ENCODE peak calls at places on chromosomes 2 and 18, in four cellular contexts. H, Y, M and D are unnamed samples. For H3K4me1, the result is how much of the 10 kb centered on the place peaks cover.

GRCh38 chr18:44135791-44136190 is 544.9 kb upstream of the SETBP1 start:
- DNase-seq in H (no peak), Y (no peak), M (no peak), D (no peak)

GRCh38 chr2:151862688-151863087 is 34.5 kb upstream of the ARL5A start:
- DNase-seq in H (no peak), Y (no peak), M (no peak), D (no peak)

GRCh38 chr18:39835303-39836030 is 2119.6 kb upstream of the PIK3C3 start:
- DNase-seq in H (no peak), Y (no peak), M (no peak), D (no peak)

GRCh38 chr18:1663879-1664705 is 759.4 kb downstream of the ADCYAP1 start:
- DNase-seq in H (peak), Y (peak), M (peak), D (peak)

GRCh38 chr2:38922389-38922788 is 32.7 kb downstream of the ARHGEF33 start:
- DNase-seq in H (no peak), Y (no peak), M (no peak), D (no peak)

GRCh38 chr2:206028101-206028500 is 57.9 kb downstream of the INO80D start:
- DNase-seq in H (no peak), Y (no peak), M (no peak), D (no peak)

GRCh38 chr2:127768775-127769479 is 42.0 kb downstream of the WDR33 start:
- DNase-seq in H (no peak), Y (no peak), M (no peak), D (no peak)

GRCh38 chr2:201984800-201985525 is 48.7 kb upstream of the FZD7 start:
- DNase-seq in H (no peak), Y (no peak), M (no peak), D (no peak)

GRCh38 chr18:62751341-62751821 is 36.0 kb downstream of the PHLPP1 start:
- DNase-seq in H (no peak), Y (no peak), M (no peak), D (no peak)

GRCh38 chr18:78566720-78567119 is 412.9 kb upstream of the SALL3 start:
- DNase-seq in H (no peak), Y (no peak), M (no peak), D (no peak)

GRCh38 chr2:70861774-70862644 is 26.4 kb upstream of the CD207 start:
- DNase-seq in H (peak), Y (peak), M (peak), D (peak)

GRCh38 chr2:100242891-100243670 is 79.2 kb downstream of the LONRF2 start:
- DNase-seq in H (peak), Y (peak), M (peak), D (no peak)

GRCh38 chr2:9102861-9103662 is 99.6 kb upstream of the MBOAT2 start:
- DNase-seq in H (no peak), Y (no peak), M (no peak), D (peak)

GRCh38 chr2:43087413-43087812 is 139.0 kb downstream of the ZFP36L2 start:
- DNase-seq in H (no peak), Y (no peak), M (no peak), D (no peak)

GRCh38 chr2:144133881-144134280 is 386.0 kb downstream of the ZEB2 start:
- DNase-seq in H (no peak), Y (no peak), M (no peak), D (no peak)

GRCh38 chr2:130911996-130912395 is 75.3 kb downstream of the ARHGEF4 start:
- DNase-seq in H (no peak), Y (no peak), M (no peak), D (no peak)

GRCh38 chr18:37403100-37403781 is 162.4 kb downstream of the CELF4 start:
- DNase-seq in H (peak), Y (no peak), M (peak), D (no peak)

GRCh38 chr18:26215247-26215970 is 10.8 kb upstream of the TAF4B start:
- DNase-seq in H (no peak), Y (no peak), M (no peak), D (no peak)

GRCh38 chr18:48786621-48787522 is 163.9 kb downstream of the SMAD7 start:
- DNase-seq in H (no peak), Y (no peak), M (peak), D (no peak)

GRCh38 chr2:127658641-127659407 is 12.9 kb downstream of the GPR17 start:
- DNase-seq in H (peak), Y (no peak), M (peak), D (no peak)

GRCh38 chr2:28495551-28496284 is at the start of gene PLB1:
- DNase-seq in H (no peak), Y (no peak), M (no peak), D (no peak)

GRCh38 chr2:63698825-63699548 is 110.2 kb downstream of the MDH1 start:
- DNase-seq in H (peak), Y (peak), M (peak), D (peak)

GRCh38 chr18:2325308-2325849 is 245.9 kb downstream of the METTL4 start:
- DNase-seq in H (no peak), Y (no peak), M (no peak), D (no peak)

GRCh38 chr2:23669413-23670244 is 257.3 kb downstream of the ATAD2B start:
- DNase-seq in H (peak), Y (no peak), M (peak), D (no peak)

GRCh38 chr2:26459991-26460612 is 17.8 kb downstream of the OTOF start:
- DNase-seq in H (no peak), Y (no peak), M (no peak), D (no peak)

GRCh38 chr2:100291152-100291970 is 30.9 kb downstream of the LONRF2 start:
- DNase-seq in H (peak), Y (peak), M (no peak), D (peak)

GRCh38 chr18:72160504-72161445 is 383.4 kb downstream of the CBLN2 start:
- DNase-seq in H (no peak), Y (no peak), M (no peak), D (no peak)

GRCh38 chr2:232230557-232230956 is 148.0 kb upstream of the ALPP start:
- DNase-seq in H (no peak), Y (peak), M (no peak), D (no peak)

GRCh38 chr2:12081481-12082210 is 335.2 kb downstream of the LPIN1 start:
- DNase-seq in H (no peak), Y (no peak), M (no peak), D (no peak)

GRCh38 chr2:102618452-102619413 is 620 bp upstream of the SLC9A2 start:
- DNase-seq in H (peak), Y (peak), M (no peak), D (no peak)

GRCh38 chr2:239316562-239317465 is 84.0 kb downstream of the HDAC4 start:
- DNase-seq in H (peak), Y (no peak), M (peak), D (peak)

GRCh38 chr18:32771871-32772499 is 838 bp downstream of the KLHL14 start:
- DNase-seq in H (no peak), Y (no peak), M (no peak), D (no peak)

GRCh38 chr2:9807056-9807455 is 36.2 kb upstream of the TAF1B start:
- DNase-seq in H (no peak), Y (no peak), M (no peak), D (no peak)

GRCh38 chr2:134282638-134283400 is 28.9 kb downstream of the MGAT5 start:
- DNase-seq in H (no peak), Y (no peak), M (no peak), D (no peak)

GRCh38 chr18:13530215-13530878 is 196.0 kb downstream of the FAM210A start:
- DNase-seq in H (no peak), Y (no peak), M (no peak), D (no peak)

GRCh38 chr18:13528739-13529392 is 197.5 kb downstream of the FAM210A start:
- DNase-seq in H (no peak), Y (no peak), M (no peak), D (no peak)

GRCh38 chr18:13531681-13532325 is 194.6 kb downstream of the FAM210A start:
- DNase-seq in H (no peak), Y (no peak), M (no peak), D (no peak)

GRCh38 chr18:13532406-13533075 is 193.8 kb downstream of the FAM210A start:
- DNase-seq in H (no peak), Y (no peak), M (no peak), D (no peak)

DNA sequence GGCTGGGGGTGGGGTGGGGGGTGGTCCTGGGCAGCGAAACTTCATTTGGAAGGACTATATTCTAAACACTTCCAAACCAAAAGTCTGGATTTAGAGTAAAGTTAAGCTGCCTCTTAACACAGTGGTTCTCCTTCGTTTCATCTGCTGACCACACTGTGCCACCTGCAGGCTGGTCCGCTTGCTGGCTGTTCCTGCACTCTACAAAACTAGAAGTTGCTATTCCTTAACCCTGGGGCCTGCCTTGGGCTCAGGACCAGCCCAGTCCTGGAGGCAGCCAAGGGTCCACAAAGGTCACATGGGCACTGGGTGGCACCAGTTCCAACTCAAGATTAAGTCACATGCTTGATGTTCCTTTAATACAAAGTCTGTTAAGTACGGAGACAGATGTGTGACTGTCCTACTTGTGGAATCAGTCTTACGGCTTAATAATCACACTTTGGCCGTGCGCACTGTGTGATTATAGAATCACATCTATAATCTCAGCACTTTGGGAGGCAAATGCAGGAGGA is 195.4 kb downstream of the FAM210A start:
- DNase-seq in H (peak), Y (peak), M (peak), D (peak)
- H3K27ac ChIP-seq in H (no peak), Y (no peak), M (peak), D (no peak)

GRCh38 chr2:224983719-224984388 is 58.4 kb downstream of the DOCK10 start:
- DNase-seq in H (no peak), Y (no peak), M (no peak), D (no peak)
- H3K4me3 ChIP-seq in H (peak), Y (no peak), M (peak), D (peak)

DNA sequence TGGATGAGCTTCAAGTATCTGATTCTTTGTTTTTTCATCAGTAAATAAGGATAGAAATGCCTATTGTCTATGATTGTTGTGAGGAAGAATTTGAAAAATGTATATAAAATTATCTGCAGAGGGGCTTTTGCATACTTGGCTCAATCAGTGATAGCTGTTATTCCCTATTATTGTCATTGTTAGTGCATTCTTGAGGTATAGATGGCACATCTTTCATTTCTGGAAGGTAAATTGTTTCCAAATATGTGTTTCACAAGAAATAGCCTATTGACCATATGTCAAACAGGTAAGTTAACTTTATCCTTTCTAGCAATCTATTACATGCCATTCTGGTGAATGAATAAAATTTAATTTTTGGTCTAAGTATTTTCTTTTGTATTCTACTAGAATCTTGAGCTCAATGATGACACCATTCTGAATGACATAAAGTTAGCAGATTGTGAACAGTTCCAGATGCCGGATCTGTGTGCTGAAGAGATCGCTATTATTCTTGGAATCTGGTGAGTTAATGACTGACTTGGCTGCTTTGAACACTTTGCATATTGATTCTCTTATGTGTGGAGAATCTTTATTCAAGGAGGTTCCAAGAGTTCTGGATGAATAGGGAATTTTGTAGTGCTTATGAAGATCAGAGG is 44.2 kb downstream of the TTC27 start:
- DNase-seq in H (no peak), Y (no peak), M (no peak), D (no peak)
- H3K4me1 ChIP-seq in H (under half), Y (under half), M (under half), D (under half)

GRCh38 chr2:158498043-158498748 is 41.4 kb downstream of the PKP4 start:
- DNase-seq in H (no peak), Y (no peak), M (no peak), D (no peak)

GRCh38 chr2:158498749-158499136 is 42.0 kb downstream of the PKP4 start:
- DNase-seq in H (no peak), Y (no peak), M (no peak), D (no peak)

GRCh38 chr2:158495175-158495574 is 38.4 kb downstream of the PKP4 start:
- DNase-seq in H (no peak), Y (no peak), M (no peak), D (no peak)

GRCh38 chr2:158497486-158497885 is 40.7 kb downstream of the PKP4 start:
- DNase-seq in H (no peak), Y (no peak), M (no peak), D (no peak)

DNA sequence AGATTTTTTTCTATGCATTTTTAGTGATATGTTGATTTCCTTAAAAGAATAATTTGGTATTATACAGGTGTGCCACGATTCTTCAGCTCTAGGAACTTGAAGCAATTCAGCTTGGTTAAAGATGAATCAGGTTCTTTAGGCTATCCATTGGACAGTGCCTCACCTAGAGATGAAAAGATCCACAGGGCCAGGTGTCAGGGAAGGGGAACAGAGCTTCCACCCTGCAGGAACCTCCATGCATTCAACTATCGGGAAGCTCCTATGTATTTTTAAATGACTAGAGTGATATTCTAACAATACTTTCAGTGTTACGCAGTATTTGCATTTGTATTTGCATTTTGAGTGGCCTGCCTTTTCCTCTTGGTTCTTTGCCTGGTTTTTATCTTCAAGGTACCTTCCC is 40.2 kb downstream of the PKP4 start:
- DNase-seq in H (no peak), Y (no peak), M (no peak), D (no peak)
- H3K27ac ChIP-seq in H (no peak), Y (no peak), M (no peak), D (no peak)

GRCh38 chr2:174012347-174013309 is 47.5 kb upstream of the SP3 start:
- DNase-seq in H (peak), Y (no peak), M (peak), D (no peak)

GRCh38 chr2:174015428-174015827 is 50.3 kb upstream of the SP3 start:
- DNase-seq in H (no peak), Y (no peak), M (no peak), D (no peak)

GRCh38 chr2:174014699-174015070 is 49.5 kb upstream of the SP3 start:
- DNase-seq in H (no peak), Y (no peak), M (no peak), D (no peak)

GRCh38 chr2:174013310-174013751 is 48.2 kb upstream of the SP3 start:
- DNase-seq in H (peak), Y (no peak), M (peak), D (no peak)

DNA sequence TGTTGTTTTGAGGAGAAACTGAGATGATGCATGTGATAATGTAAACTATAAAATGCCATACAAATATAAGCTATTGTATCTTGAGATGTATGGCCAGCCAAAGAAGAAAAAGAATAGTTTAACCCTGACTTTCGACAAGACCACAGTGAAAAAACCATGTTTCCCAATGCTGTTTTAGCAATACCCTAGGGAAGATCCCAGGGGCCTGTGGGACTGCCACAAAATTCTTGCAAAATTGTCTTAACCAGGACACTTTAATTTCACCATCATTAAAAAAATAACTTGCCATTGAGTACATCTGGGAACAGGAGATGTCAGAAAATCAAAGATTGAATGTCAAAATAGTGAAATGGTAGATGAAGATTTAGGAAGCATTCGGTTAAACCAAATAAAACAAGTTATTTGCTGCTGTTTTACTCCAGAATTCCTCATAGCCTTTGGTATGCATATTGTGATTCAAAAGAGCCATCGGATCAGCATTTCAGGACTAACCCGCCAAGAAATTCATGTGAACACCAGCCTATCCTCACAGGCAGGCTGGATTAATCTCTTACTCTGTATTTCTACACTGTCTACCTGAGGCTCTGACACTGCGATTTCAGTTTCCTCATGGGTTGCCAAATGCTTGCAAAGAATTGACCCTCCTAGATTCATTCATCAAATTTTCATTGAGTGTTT is 49.0 kb upstream of the SP3 start:
- DNase-seq in H (no peak), Y (no peak), M (no peak), D (no peak)
- H3K4me3 ChIP-seq in H (peak), Y (no peak), M (peak), D (no peak)

DNA sequence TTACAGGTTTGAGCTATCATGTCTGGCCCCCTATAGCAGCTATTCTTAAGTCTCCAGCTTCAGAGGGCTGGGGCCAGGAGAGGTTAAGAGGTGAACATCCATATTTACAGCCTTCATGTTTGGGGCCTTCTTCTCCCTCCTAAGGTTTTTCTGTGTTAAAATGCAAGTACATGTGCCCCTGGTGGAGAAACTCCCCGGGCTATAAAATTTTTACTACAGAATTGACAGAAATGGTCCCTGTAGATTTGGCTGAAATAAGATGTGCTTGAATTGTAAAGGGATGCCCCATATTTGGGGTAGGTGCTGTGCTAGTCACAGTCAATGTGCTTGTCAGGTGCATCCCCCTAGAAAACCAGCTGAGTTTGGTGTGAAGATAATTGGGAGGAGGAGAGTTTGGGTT is 263.3 kb upstream of the CXCR4 start:
- DNase-seq in H (no peak), Y (no peak), M (no peak), D (no peak)
- H3K4me1 ChIP-seq in H (under half), Y (under half), M (under half), D (under half)